ENCODE peak calls at places on chromosomes 7 and 10, in nine cellular contexts. U is endothelial cell, A is AG08396, D is amniotic stem cell, P is mucosa of descending colon, M is neural progenitor cell, S is anterior cingulate cortex, Q is pons, B is NCI-H1092 treated with DMSO at 0.1 percent for 48 hours. E is an unnamed sample.

GRCh38 chr10:119104653-119105024 is 726 bp downstream of the DENND10 start:
- DNase-seq in U (no peak), A (peak; percentile 34), D (no peak), P (no peak), M (peak; percentile 44), S (peak; percentile 28), Q (no peak), B (no peak), E (no peak)

GRCh38 chr10:51257511-51258248 is 183.4 kb downstream of the PRKG1 start:
- DNase-seq in U (no peak), A (peak; percentile 14), D (no peak), P (no peak), M (peak; percentile 62), S (no peak), Q (no peak), B (no peak), E (no peak)

GRCh38 chr10:132208489-132209050 is 21.8 kb downstream of the DPYSL4 start:
- DNase-seq in U (no peak), A (no peak), D (no peak), P (no peak), M (no peak), S (no peak), Q (no peak), B (no peak), E (no peak)

GRCh38 chr7:105399043-105399725 is 10.5 kb upstream of the SRPK2 start:
- DNase-seq in U (no peak), A (no peak), D (no peak), P (no peak), M (no peak), S (no peak), Q (no peak), B (no peak), E (peak; percentile 19)

GRCh38 chr10:94212876-94213595 is 149.7 kb downstream of the NOC3L start:
- DNase-seq in U (no peak), A (no peak), D (no peak), P (no peak), M (no peak), S (no peak), Q (no peak), B (no peak), E (no peak)

GRCh38 chr10:86375204-86375603 is 8.6 kb upstream of the GRID1 start:
- DNase-seq in U (no peak), A (no peak), D (no peak), P (no peak), M (no peak), S (no peak), Q (no peak), B (no peak), E (no peak)

GRCh38 chr10:110562348-110562747 is 5.1 kb upstream of the SMC3 start:
- DNase-seq in U (no peak), A (no peak), D (no peak), P (no peak), M (peak; percentile 43), S (no peak), Q (no peak), B (no peak), E (no peak)

GRCh38 chr10:61692447-61692846 is 29.7 kb downstream of the CABCOCO1 start:
- DNase-seq in U (no peak), A (no peak), D (no peak), P (no peak), M (no peak), S (no peak), Q (no peak), B (no peak), E (no peak)

GRCh38 chr10:28411648-28412047 is 108.8 kb upstream of the MPP7 start:
- DNase-seq in U (no peak), A (no peak), D (no peak), P (no peak), M (no peak), S (no peak), Q (no peak), B (no peak), E (no peak)

GRCh38 chr7:6379881-6380280 is 67.9 kb downstream of the DAGLB start:
- DNase-seq in U (no peak), A (no peak), D (no peak), P (no peak), M (no peak), S (no peak), Q (no peak), B (no peak), E (no peak)

GRCh38 chr10:95247200-95247880 is 43.5 kb downstream of the PDLIM1 start:
- DNase-seq in U (no peak), A (peak; percentile 66), D (peak; percentile 63), P (no peak), M (no peak), S (no peak), Q (peak; percentile 28), B (no peak), E (no peak)